ENCODE peak calls at places on chromosome 2, in four cellular contexts. R is neuronal stem cell, L is fibroblast of lung, Z is lower lobe of right lung. O is an unnamed sample.
A peak's percentile ranks its signal among the peaks of the same experiment; 100 is the strongest.

GRCh38 chr2:73172963-73173362 is 29.4 kb upstream of the NOTO start:
- DNase-seq in L (peak; percentile 59), R (no peak), Z (no peak), O (no peak)

GRCh38 chr2:26849056-26850001 is 1.4 kb downstream of the DPYSL5 start:
- DNase-seq in R (peak; percentile 62), L (no peak), Z (no peak), O (peak; percentile 55)

GRCh38 chr2:163698857-163699256 is 37.0 kb downstream of the FIGN start:
- DNase-seq in Z (no peak), R (peak; percentile 58), L (peak; percentile 25), O (no peak)

GRCh38 chr2:24559714-24560113 is 68.7 kb downstream of the NCOA1 start:
- DNase-seq in R (no peak), L (peak; percentile 17), Z (no peak), O (no peak)

GRCh38 chr2:215609089-215610032 is 173.5 kb upstream of the FN1 start:
- DNase-seq in Z (no peak), R (no peak), L (peak; percentile 89), O (no peak)

GRCh38 chr2:37358466-37358865 is 14.0 kb downstream of the QPCT start:
- DNase-seq in Z (no peak), R (no peak), L (no peak), O (no peak)

GRCh38 chr2:191070276-191070675 is 56.3 kb upstream of the STAT1 start:
- DNase-seq in Z (no peak), L (no peak), R (no peak), O (no peak)

GRCh38 chr2:29606105-29606871 is 315.1 kb downstream of the ALK start:
- DNase-seq in R (no peak), Z (no peak), L (peak; percentile 98), O (no peak)

GRCh38 chr2:205684871-205685313 is 2.6 kb downstream of the NRP2 start:
- DNase-seq in R (no peak), L (peak; percentile 65), Z (peak; percentile 57), O (no peak)

GRCh38 chr2:11527001-11527400 is 6.8 kb upstream of the GREB1 start:
- DNase-seq in R (no peak), L (no peak), Z (no peak), O (no peak)

DNA sequence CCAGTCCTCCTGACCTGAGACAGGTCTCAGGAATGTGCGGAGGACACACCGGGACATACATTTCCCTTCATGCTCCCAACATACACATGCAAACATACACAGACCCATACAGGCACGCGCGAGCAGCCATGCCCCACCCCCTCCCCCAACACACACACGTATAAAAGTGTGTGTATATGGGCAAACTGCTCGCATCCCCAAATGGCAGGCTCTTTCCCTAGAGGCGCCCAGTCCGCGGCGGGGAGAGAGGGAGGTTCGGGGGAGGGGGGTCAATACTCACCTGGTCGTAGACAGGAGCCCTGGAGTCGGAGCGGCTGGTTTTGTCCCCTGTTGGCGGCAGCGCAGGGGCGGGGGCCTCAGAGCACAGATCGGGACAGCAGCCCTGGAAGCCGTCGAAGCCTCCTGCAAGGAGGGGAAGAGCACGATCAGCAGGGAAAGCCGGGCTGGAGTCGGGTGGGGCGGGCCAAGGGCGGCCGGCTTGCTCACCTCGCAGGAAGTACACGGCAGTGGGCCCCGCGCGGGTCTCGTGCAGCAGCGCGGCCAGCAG is 686 bp downstream of the DUSP2 start:
- DNase-seq in L (no peak), R (no peak), Z (peak; percentile 68), O (peak; percentile 30)
- H3K4me1 ChIP-seq in L (peaks cover 4% of the 10 kb centered on the region), R (peaks cover 21% of the 10 kb centered on the region), Z (peaks cover 37% of the 10 kb centered on the region), O (peaks cover 11% of the 10 kb centered on the region)

DNA sequence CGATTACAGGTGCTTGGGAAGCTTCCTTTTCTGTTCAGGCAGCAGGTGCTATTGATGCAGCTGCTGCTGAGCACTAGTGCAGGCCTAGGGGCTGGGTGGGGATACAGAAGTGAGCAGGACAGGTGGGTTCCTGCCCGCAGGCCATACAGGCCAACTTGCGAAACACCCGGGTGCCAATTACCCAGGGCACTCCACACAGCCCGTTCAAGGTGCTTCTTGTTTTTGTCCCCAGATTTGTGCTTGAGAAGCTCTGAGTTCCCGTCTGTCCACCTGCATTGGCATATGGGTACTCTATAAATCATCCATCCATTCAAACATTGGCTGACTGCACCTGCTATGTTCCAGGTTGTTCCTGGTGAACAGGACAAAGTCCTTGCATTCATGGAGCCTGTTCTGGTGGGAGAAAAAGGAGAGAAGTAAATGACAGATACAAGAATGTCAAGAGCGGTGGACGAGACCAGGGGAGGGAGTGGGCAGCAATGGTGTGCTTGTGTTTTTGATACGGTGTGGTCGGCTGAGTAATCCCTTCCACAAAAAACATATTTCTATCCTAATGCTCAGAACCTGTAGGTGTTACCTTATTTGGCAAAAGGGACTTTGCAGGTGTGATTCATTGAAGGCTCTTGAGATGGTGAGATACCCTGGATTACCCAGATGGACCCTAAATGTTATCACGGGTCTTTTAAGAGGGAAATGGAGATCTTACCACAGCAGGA is 31.4 kb downstream of the SH3BP4 start:
- DNase-seq in R (no peak), L (peak; percentile 59), Z (no peak), O (no peak)
- H3K4me1 ChIP-seq in R (peaks cover 30% of the 10 kb centered on the region), L (peaks cover 29% of the 10 kb centered on the region), Z (peaks cover 65% of the 10 kb centered on the region), O (peaks cover 7% of the 10 kb centered on the region)

GRCh38 chr2:201856561-201856960 is 50.2 kb downstream of the CDK15 start:
- DNase-seq in L (no peak), Z (no peak), R (no peak), O (no peak)
- H3K4me1 ChIP-seq in L (peaks cover 41% of the 10 kb centered on the region), Z (peaks cover 8% of the 10 kb centered on the region), R (peaks cover 18% of the 10 kb centered on the region), O (peaks cover 23% of the 10 kb centered on the region)

GRCh38 chr2:224769489-224769888 is 53.3 kb upstream of the CCDC195 start:
- DNase-seq in R (no peak), L (no peak), Z (no peak), O (no peak)
- H3K4me1 ChIP-seq in R (no peaks in the 10 kb centered on the region), L (no peaks in the 10 kb centered on the region), Z (no peaks in the 10 kb centered on the region), O (no peaks in the 10 kb centered on the region)

GRCh38 chr2:15058628-15059157 is 426.2 kb downstream of the LRATD1 start:
- DNase-seq in L (no peak), R (no peak), Z (no peak), O (no peak)
- H3K4me1 ChIP-seq in L (no peaks in the 10 kb centered on the region), R (peaks cover 1% of the 10 kb centered on the region), Z (no peaks in the 10 kb centered on the region), O (no peaks in the 10 kb centered on the region)